ENCODE peak calls at places on chromosome 1, in four cellular contexts. One of them, this sample, is unnamed.

GRCh38 chr1:223153177-223154119 is 10.4 kb upstream of the TLR5 start:
- DNase-seq in CD4-positive, alpha-beta T cell: no peak
- DNase-seq in activated T-helper 1 cell treated with anti-CD3 and anti-CD28 coated beads, Interleukin-2, amount 50 U/mL, for 16 hours: no peak
- DNase-seq in tibial artery: no peak
- DNase-seq in this sample: no peak

GRCh38 chr1:11196945-11197344 is 7.8 kb downstream of the ANGPTL7 start:
- DNase-seq in CD4-positive, alpha-beta T cell: no peak
- DNase-seq in activated T-helper 1 cell treated with anti-CD3 and anti-CD28 coated beads, Interleukin-2, amount 50 U/mL, for 16 hours: no peak
- DNase-seq in tibial artery: no peak
- DNase-seq in this sample: no peak

GRCh38 chr1:198106007-198106406 is 50.8 kb upstream of the NEK7 start:
- DNase-seq in CD4-positive, alpha-beta T cell: no peak
- DNase-seq in activated T-helper 1 cell treated with anti-CD3 and anti-CD28 coated beads, Interleukin-2, amount 50 U/mL, for 16 hours: no peak
- DNase-seq in tibial artery: no peak
- DNase-seq in this sample: no peak

GRCh38 chr1:161307230-161307768 is 2.5 kb downstream of the MPZ start:
- DNase-seq in CD4-positive, alpha-beta T cell: no peak
- DNase-seq in activated T-helper 1 cell treated with anti-CD3 and anti-CD28 coated beads, Interleukin-2, amount 50 U/mL, for 16 hours: no peak
- DNase-seq in tibial artery: no peak
- DNase-seq in this sample: peak; percentile 28

GRCh38 chr1:197198911-197199310 is 52.4 kb upstream of the ASPM start:
- DNase-seq in CD4-positive, alpha-beta T cell: no peak
- DNase-seq in activated T-helper 1 cell treated with anti-CD3 and anti-CD28 coated beads, Interleukin-2, amount 50 U/mL, for 16 hours: no peak
- DNase-seq in tibial artery: no peak
- DNase-seq in this sample: no peak

GRCh38 chr1:92484171-92484471 is 2.6 kb downstream of the GFI1 start:
- DNase-seq in CD4-positive, alpha-beta T cell: no peak
- DNase-seq in activated T-helper 1 cell treated with anti-CD3 and anti-CD28 coated beads, Interleukin-2, amount 50 U/mL, for 16 hours: no peak
- DNase-seq in tibial artery: no peak
- DNase-seq in this sample: no peak

GRCh38 chr1:100362821-100363466 is 10.6 kb downstream of the CDC14A start:
- DNase-seq in CD4-positive, alpha-beta T cell: no peak
- DNase-seq in activated T-helper 1 cell treated with anti-CD3 and anti-CD28 coated beads, Interleukin-2, amount 50 U/mL, for 16 hours: no peak
- DNase-seq in tibial artery: no peak
- DNase-seq in this sample: peak; percentile 94

GRCh38 chr1:116176306-116176789 is 65.1 kb downstream of the MAB21L3 start:
- DNase-seq in CD4-positive, alpha-beta T cell: no peak
- DNase-seq in activated T-helper 1 cell treated with anti-CD3 and anti-CD28 coated beads, Interleukin-2, amount 50 U/mL, for 16 hours: no peak
- DNase-seq in tibial artery: no peak
- DNase-seq in this sample: no peak

GRCh38 chr1:178501705-178502329 is 5.1 kb upstream of the CLEC20A start:
- DNase-seq in CD4-positive, alpha-beta T cell: peak; percentile 15
- DNase-seq in activated T-helper 1 cell treated with anti-CD3 and anti-CD28 coated beads, Interleukin-2, amount 50 U/mL, for 16 hours: no peak
- DNase-seq in tibial artery: peak; percentile 73
- DNase-seq in this sample: peak; percentile 80

GRCh38 chr1:209202826-209203439 is 380.6 kb upstream of the CAMK1G start:
- DNase-seq in CD4-positive, alpha-beta T cell: no peak
- DNase-seq in activated T-helper 1 cell treated with anti-CD3 and anti-CD28 coated beads, Interleukin-2, amount 50 U/mL, for 16 hours: no peak
- DNase-seq in tibial artery: no peak
- DNase-seq in this sample: peak; percentile 32

GRCh38 chr1:167516404-167517388 is 1.6 kb downstream of the CD247 start:
- DNase-seq in CD4-positive, alpha-beta T cell: peak; percentile 57
- DNase-seq in activated T-helper 1 cell treated with anti-CD3 and anti-CD28 coated beads, Interleukin-2, amount 50 U/mL, for 16 hours: no peak
- DNase-seq in tibial artery: no peak
- DNase-seq in this sample: no peak

GRCh38 chr1:204962742-204963632 is 80.0 kb upstream of the CNTN2 start:
- DNase-seq in CD4-positive, alpha-beta T cell: no peak
- DNase-seq in activated T-helper 1 cell treated with anti-CD3 and anti-CD28 coated beads, Interleukin-2, amount 50 U/mL, for 16 hours: no peak
- DNase-seq in tibial artery: no peak
- DNase-seq in this sample: no peak

This sample was measured in BE2C.